ENCODE peak calls at places on chromosomes 3 and 15, in five cellular contexts. T is T-helper 2 cell; A is activated naive CD8-positive, alpha-beta T cell treated with anti-CD3 and anti-CD28 coated beads for 36 hours; S is lower leg skin; G is right lobe of liver. P is an unnamed sample.

GRCh38 chr3:121748638-121749275 is 784 bp downstream of the GOLGB1 start:
- DNase-seq in T (peak), G (peak), A (peak), S (no peak), P (no peak)

GRCh38 chr15:78739996-78740903 is 71.0 kb downstream of the ADAMTS7 start:
- DNase-seq in A (peak), T (peak), S (peak), G (peak), P (no peak)

GRCh38 chr15:67838789-67839332 is 984 bp downstream of the RNU6-1 start:
- DNase-seq in S (no peak), A (no peak), T (no peak), G (peak), P (peak)

GRCh38 chr3:98008751-98009373 is 26.3 kb downstream of the GABRR3 start:
- DNase-seq in G (no peak), S (no peak), A (no peak), T (no peak), P (no peak)

GRCh38 chr3:13004376-13004775 is 68.9 kb downstream of the IQSEC1 start:
- DNase-seq in A (no peak), T (no peak), S (no peak), G (peak), P (no peak)

GRCh38 chr3:50264964-50265485 is 3.9 kb upstream of the SEMA3B start:
- DNase-seq in A (no peak), T (no peak), G (no peak), S (no peak), P (no peak)

GRCh38 chr3:170130532-170130931 is 51.0 kb downstream of the PHC3 start:
- DNase-seq in S (no peak), A (no peak), T (no peak), G (no peak), P (no peak)

GRCh38 chr3:124137264-124137663 is 145.3 kb upstream of the ROPN1 start:
- DNase-seq in T (no peak), S (no peak), A (no peak), G (no peak), P (no peak)

GRCh38 chr3:131549340-131549739 is 46.6 kb upstream of the MRPL3 start:
- DNase-seq in T (peak), S (no peak), G (no peak), A (no peak), P (no peak)

GRCh38 chr3:10248984-10249748 is 907 bp downstream of the TATDN2 start:
- DNase-seq in T (peak), G (peak), A (peak), S (peak), P (no peak)

GRCh38 chr3:18499256-18499655 is 74.1 kb upstream of the SATB1 start:
- DNase-seq in S (no peak), G (no peak), A (no peak), T (peak), P (no peak)

GRCh38 chr15:29596266-29596665 is 226.0 kb downstream of the TJP1 start:
- DNase-seq in S (no peak), T (no peak), A (no peak), G (no peak), P (no peak)

GRCh38 chr15:62472616-62473299 is 307.7 kb upstream of the C2CD4B start:
- DNase-seq in T (no peak), S (no peak), G (no peak), A (no peak), P (no peak)

GRCh38 chr3:43236008-43236407 is 50.3 kb upstream of the SNRK start:
- DNase-seq in G (no peak), A (no peak), S (no peak), T (no peak), P (no peak)

GRCh38 chr3:39141211-39141995 is 12.0 kb downstream of the CSRNP1 start:
- DNase-seq in T (no peak), A (no peak), G (peak), S (peak), P (peak)

GRCh38 chr3:137249311-137249940 is 291.6 kb downstream of the IL20RB start:
- DNase-seq in S (no peak), T (no peak), A (no peak), G (no peak), P (no peak)

GRCh38 chr3:30934208-30934550 is 39.7 kb upstream of the GADL1 start:
- DNase-seq in S (no peak), G (no peak), A (no peak), T (peak), P (no peak)

GRCh38 chr15:66186049-66186825 is 67.3 kb downstream of the MEGF11 start:
- DNase-seq in T (no peak), A (no peak), S (peak), G (no peak), P (no peak)

GRCh38 chr3:63343674-63344073 is 65.6 kb downstream of the SYNPR start:
- DNase-seq in A (peak), T (peak), S (peak), G (peak), P (peak)

GRCh38 chr3:138078901-138079344 is 36.5 kb downstream of the DZIP1L start:
- DNase-seq in T (no peak), A (no peak), S (no peak), G (no peak), P (no peak)

GRCh38 chr3:71395927-71396695 is 187.4 kb downstream of the FOXP1 start:
- DNase-seq in G (no peak), T (no peak), A (no peak), S (no peak), P (no peak)

GRCh38 chr3:14393440-14394111 is 8.8 kb upstream of the SLC6A6 start:
- DNase-seq in S (no peak), T (no peak), A (no peak), G (no peak), P (no peak)

GRCh38 chr3:174957581-174958001 is 98.5 kb downstream of the NAALADL2 start:
- DNase-seq in G (no peak), S (no peak), A (no peak), T (no peak), P (no peak)

GRCh38 chr3:196638922-196639516 is 475 bp upstream of the NRROS start:
- DNase-seq in T (peak), G (no peak), A (no peak), S (no peak), P (no peak)

GRCh38 chr15:75508741-75509532 is 57.4 kb upstream of the SIN3A start:
- DNase-seq in A (no peak), T (peak), G (no peak), S (no peak), P (no peak)

GRCh38 chr15:37019479-37020433 is 80.6 kb downstream of the MEIS2 start:
- DNase-seq in A (no peak), S (no peak), T (no peak), G (no peak), P (no peak)

GRCh38 chr15:82647045-82647834 is at the start of gene CPEB1:
- DNase-seq in G (no peak), T (peak), A (peak), S (peak), P (peak)

GRCh38 chr15:40952901-40953712 is at the start of gene CHAC1:
- DNase-seq in T (peak), A (peak), G (peak), S (peak), P (peak)

GRCh38 chr3:42063886-42064285 is 27.3 kb upstream of the TRAK1 start:
- DNase-seq in G (no peak), T (no peak), A (no peak), S (no peak), P (no peak)

GRCh38 chr3:39809995-39810595 is 686 bp downstream of the MYRIP start:
- DNase-seq in T (peak), A (no peak), G (peak), S (no peak), P (no peak)

GRCh38 chr3:142850395-142851023 is 38.4 kb downstream of the PCOLCE2 start:
- DNase-seq in A (no peak), S (no peak), G (no peak), T (peak), P (no peak)

GRCh38 chr15:69462030-69462492 is 9.4 kb downstream of the RPLP1 start:
- DNase-seq in A (no peak), T (no peak), S (peak), G (peak), P (no peak)